ENCODE peak calls at places on chromosomes 5 and 9, in ten cellular contexts. P is PC-3, E is adrenal gland, U is HepG2, S is psoas muscle, N is right lobe of liver, L is coronary artery, Z is lung, G is foreskin keratinocyte, F is heart right ventricle. K is an unnamed sample.

GRCh38 chr5:143585970-143586369 is 182.5 kb upstream of the NR3C1 start:
- DNase-seq in P (no peak), E (no peak), U (no peak), S (no peak), N (no peak), L (no peak), Z (no peak), G (no peak), F (no peak), K (no peak)

GRCh38 chr5:664343-664993 is 28.7 kb downstream of the TPPP start:
- DNase-seq in P (no peak), E (no peak), U (no peak), S (peak), N (peak), L (no peak), Z (no peak), G (no peak), F (no peak), K (no peak)

GRCh38 chr5:123709422-123709821 is 197.4 kb downstream of the CSNK1G3 start:
- DNase-seq in P (no peak), E (no peak), U (no peak), S (no peak), N (no peak), L (no peak), Z (no peak), G (no peak), F (no peak), K (no peak)

GRCh38 chr9:129280236-129281231 is 102.5 kb upstream of the IER5L start:
- DNase-seq in P (no peak), E (no peak), U (no peak), S (peak), N (peak), L (peak), Z (no peak), G (no peak), F (no peak), K (no peak)

GRCh38 chr5:19534751-19535150 is 453.2 kb downstream of the CDH18 start:
- DNase-seq in P (peak), E (no peak), U (no peak), S (no peak), N (no peak), L (no peak), Z (no peak), G (peak), F (no peak), K (peak)

GRCh38 chr9:114153761-114154596 is 1.4 kb upstream of the COL27A1 start:
- DNase-seq in P (peak), E (no peak), U (peak), S (peak), N (peak), L (no peak), Z (no peak), G (no peak), F (no peak), K (no peak)

GRCh38 chr5:124602925-124603650 is 143.4 kb downstream of the ZNF608 start:
- DNase-seq in P (no peak), E (no peak), U (no peak), S (no peak), N (no peak), L (no peak), Z (no peak), G (no peak), F (no peak), K (no peak)

GRCh38 chr5:141647242-141647641 is 4.0 kb downstream of the FCHSD1 start:
- DNase-seq in P (no peak), E (no peak), U (no peak), S (no peak), N (no peak), L (no peak), Z (no peak), G (no peak), F (no peak), K (no peak)

GRCh38 chr9:126471084-126471611 is 142.6 kb upstream of the LMX1B start:
- DNase-seq in P (no peak), E (peak), U (no peak), S (peak), N (peak), L (no peak), Z (peak), G (no peak), F (peak), K (no peak)

GRCh38 chr5:1311443-1312055 is 16.7 kb upstream of the TERT start:
- DNase-seq in P (no peak), E (no peak), U (no peak), S (no peak), N (no peak), L (peak), Z (no peak), G (no peak), F (no peak), K (no peak)

GRCh38 chr5:28281381-28281780 is 1243.0 kb upstream of the CDH9 start:
- DNase-seq in P (peak), E (no peak), U (no peak), S (no peak), N (no peak), L (no peak), Z (no peak), G (peak), F (no peak), K (no peak)

GRCh38 chr9:120701248-120701647 is 13.0 kb downstream of the MEGF9 start:
- DNase-seq in P (no peak), E (no peak), U (no peak), S (no peak), N (no peak), L (no peak), Z (no peak), G (no peak), F (no peak), K (no peak)

GRCh38 chr9:109557481-109557880 is 59.4 kb upstream of the PTPN3 start:
- DNase-seq in P (no peak), E (no peak), U (no peak), S (no peak), N (no peak), L (no peak), Z (no peak), G (peak), F (no peak), K (peak)

GRCh38 chr9:98865284-98865683 is 57.8 kb downstream of the GALNT12 start:
- DNase-seq in P (no peak), E (no peak), U (no peak), S (no peak), N (no peak), L (no peak), Z (no peak), G (no peak), F (no peak), K (no peak)

GRCh38 chr5:68459500-68460139 is 244.1 kb downstream of the PIK3R1 start:
- DNase-seq in P (no peak), E (no peak), U (peak), S (no peak), N (no peak), L (no peak), Z (no peak), G (no peak), F (no peak), K (no peak)

GRCh38 chr5:112594060-112594850 is 143.4 kb upstream of the APC start:
- DNase-seq in P (peak), E (no peak), U (no peak), S (no peak), N (no peak), L (no peak), Z (no peak), G (no peak), F (no peak), K (no peak)

GRCh38 chr5:94928891-94929290 is 310.4 kb downstream of the SLF1 start:
- DNase-seq in P (no peak), E (no peak), U (no peak), S (no peak), N (no peak), L (no peak), Z (no peak), G (no peak), F (no peak), K (no peak)

GRCh38 chr5:51039915-51040314 is 343.3 kb upstream of the ISL1 start:
- DNase-seq in P (no peak), E (no peak), U (no peak), S (no peak), N (no peak), L (no peak), Z (no peak), G (no peak), F (no peak), K (no peak)

GRCh38 chr5:141155540-141156374 is 5.9 kb downstream of the PCDHB6 start:
- DNase-seq in P (no peak), E (no peak), U (no peak), S (no peak), N (no peak), L (no peak), Z (no peak), G (no peak), F (no peak), K (no peak)

DNA sequence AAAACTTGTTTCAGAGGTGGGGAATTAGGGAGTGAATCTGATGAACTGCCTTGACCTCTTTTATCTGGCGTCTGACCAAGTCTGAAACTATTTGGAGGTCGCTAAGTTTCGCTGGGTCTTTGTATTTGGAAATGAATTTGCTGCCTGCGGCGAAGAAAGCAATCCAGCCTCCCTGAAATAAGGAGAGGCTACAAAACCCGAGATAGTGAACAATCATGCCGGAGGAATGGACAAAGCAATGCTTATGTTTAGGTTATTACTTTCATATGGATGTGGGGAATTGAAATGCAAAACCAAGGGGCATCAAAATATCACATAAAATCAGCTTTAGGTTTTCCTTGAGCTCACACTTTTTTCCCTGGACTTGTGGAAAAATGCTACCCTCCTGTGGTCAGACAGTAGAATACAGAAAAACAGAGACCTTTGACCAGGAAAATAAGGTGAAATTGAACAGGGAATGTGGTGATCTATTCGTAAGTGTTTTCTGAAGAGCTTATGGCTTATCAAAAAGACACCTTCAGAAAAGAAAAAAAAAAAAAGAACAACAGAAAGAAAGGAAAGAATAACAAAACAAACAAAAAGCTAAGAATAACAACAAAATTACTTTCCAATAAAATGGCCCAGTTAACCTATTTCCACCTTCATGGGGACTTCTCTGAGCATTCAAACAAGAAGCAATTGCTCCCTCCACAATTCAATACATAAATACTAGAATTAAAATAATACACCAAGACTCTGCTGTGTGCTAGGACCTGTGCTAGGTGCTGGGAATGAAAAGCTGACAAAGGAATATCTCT is 68.6 kb upstream of the DPYSL3 start:
- DNase-seq in P (peak), E (peak), U (peak), S (no peak), N (no peak), L (no peak), Z (no peak), G (peak), F (no peak), K (no peak)
- H3K27ac ChIP-seq in P (no peak), E (no peak), U (no peak), S (no peak), N (no peak), L (no peak), Z (no peak), G (no peak), F (no peak), K (no peak)

DNA sequence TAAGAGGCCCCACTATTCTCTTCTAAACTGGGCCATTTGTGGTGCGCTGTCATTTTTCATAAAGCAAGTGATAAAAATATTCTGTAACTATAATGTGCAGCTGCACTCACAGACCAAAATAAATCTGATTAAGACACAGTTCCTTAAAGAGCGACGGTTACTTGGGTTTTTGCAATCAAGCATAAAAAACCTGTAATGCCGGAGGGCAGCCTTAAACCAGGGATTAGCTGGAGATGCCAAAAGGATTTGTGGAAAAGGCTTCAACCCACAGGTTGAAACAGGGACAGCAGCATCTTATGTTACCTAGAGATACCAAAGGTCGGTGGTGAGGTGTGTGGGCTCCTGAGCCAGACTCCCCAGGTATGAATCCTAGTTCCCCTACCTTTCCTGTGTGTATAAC is 49.3 kb downstream of the CTNND2 start:
- DNase-seq in P (no peak), E (no peak), U (no peak), S (no peak), N (no peak), L (no peak), Z (no peak), G (no peak), F (no peak), K (no peak)
- H3K27ac ChIP-seq in P (no peak), E (no peak), U (no peak), S (no peak), N (no peak), L (no peak), Z (no peak), G (no peak), F (no peak), K (no peak)

GRCh38 chr9:75085640-75086039 is 2.3 kb downstream of the NMRK1 start:
- DNase-seq in P (no peak), E (no peak), U (no peak), S (no peak), N (no peak), L (no peak), Z (no peak), G (peak), F (no peak), K (peak)

GRCh38 chr9:75087824-75088645 is at the start of the genes NMRK1 and OSTF1:
- DNase-seq in P (peak), E (peak), U (peak), S (peak), N (peak), L (peak), Z (peak), G (peak), F (peak), K (peak)

GRCh38 chr9:75088646-75089368 is 493 bp downstream of the OSTF1 start:
- DNase-seq in P (peak), E (peak), U (peak), S (peak), N (peak), L (no peak), Z (peak), G (peak), F (peak), K (no peak)

GRCh38 chr9:75087279-75087823 is 604 bp downstream of the NMRK1 start:
- DNase-seq in P (peak), E (peak), U (peak), S (no peak), N (no peak), L (no peak), Z (peak), G (peak), F (peak), K (no peak)

GRCh38 chr9:75086443-75087278 is 1.3 kb downstream of the NMRK1 start:
- DNase-seq in P (no peak), E (peak), U (peak), S (no peak), N (peak), L (no peak), Z (peak), G (peak), F (no peak), K (no peak)
- H3K27ac ChIP-seq in P (peak), E (peak), U (peak), S (peak), N (peak), L (no peak), Z (no peak), G (peak), F (peak), K (peak)

GRCh38 chr9:75190762-75191161 is 102.4 kb downstream of the OSTF1 start:
- DNase-seq in P (no peak), E (no peak), U (no peak), S (no peak), N (no peak), L (no peak), Z (no peak), G (no peak), F (no peak), K (no peak)
- H3K27ac ChIP-seq in P (no peak), E (no peak), U (no peak), S (no peak), N (no peak), L (no peak), Z (no peak), G (no peak), F (no peak), K (no peak)

GRCh38 chr5:2750026-2750757 is 1.3 kb downstream of the IRX2 start:
- DNase-seq in P (no peak), E (no peak), U (no peak), S (no peak), N (no peak), L (peak), Z (no peak), G (peak), F (no peak), K (no peak)

GRCh38 chr5:2752059-2752874 is 790 bp upstream of the IRX2 start:
- DNase-seq in P (peak), E (no peak), U (no peak), S (no peak), N (no peak), L (no peak), Z (peak), G (peak), F (no peak), K (no peak)

GRCh38 chr5:2751592-2752021 is at the start of gene IRX2:
- DNase-seq in P (peak), E (peak), U (no peak), S (peak), N (no peak), L (peak), Z (peak), G (peak), F (peak), K (peak)

GRCh38 chr5:2749514-2750025 is 1.9 kb downstream of the IRX2 start:
- DNase-seq in P (no peak), E (no peak), U (no peak), S (no peak), N (no peak), L (peak), Z (no peak), G (peak), F (no peak), K (no peak)

GRCh38 chr5:2750758-2751464 is 566 bp downstream of the IRX2 start:
- DNase-seq in P (peak), E (no peak), U (no peak), S (no peak), N (no peak), L (peak), Z (no peak), G (no peak), F (no peak), K (no peak)
- H3K27ac ChIP-seq in P (no peak), E (no peak), U (no peak), S (no peak), N (no peak), L (no peak), Z (no peak), G (peak), F (peak), K (peak)

DNA sequence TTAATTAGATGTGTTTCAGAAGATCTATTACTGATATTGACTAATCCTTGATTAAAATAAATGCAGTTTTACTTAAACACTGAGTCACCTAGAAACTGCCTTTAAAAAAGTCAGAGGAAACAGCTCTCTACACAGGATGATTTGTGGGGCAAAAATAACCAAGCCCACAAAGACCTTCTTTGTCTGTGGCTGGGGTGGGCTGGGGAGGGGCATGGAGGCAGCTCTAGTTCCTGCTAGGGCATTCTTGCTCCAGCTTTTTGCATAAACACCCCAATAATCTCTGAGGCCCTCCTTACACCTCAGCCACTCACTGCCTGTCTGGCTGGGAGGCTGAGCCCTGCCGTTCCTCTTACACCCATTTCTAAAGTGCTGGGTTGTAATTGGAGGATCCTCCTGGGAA is 227.6 kb upstream of the DAP start:
- DNase-seq in P (no peak), E (no peak), U (no peak), S (no peak), N (no peak), L (no peak), Z (no peak), G (no peak), F (no peak), K (no peak)
- H3K27ac ChIP-seq in P (no peak), E (no peak), U (no peak), S (no peak), N (no peak), L (no peak), Z (peak), G (no peak), F (peak), K (no peak)